ENCODE peak calls at places on chromosome 12, in four cellular contexts. V, N, T and I are unnamed samples.

GRCh38 chr12:48979602-48980388 is 1.7 kb downstream of the WNT1 start:
- DNase-seq in V (no peak), N (no peak), T (no peak), I (no peak)

GRCh38 chr12:89965993-89966392 is 257.4 kb upstream of the ATP2B1 start:
- DNase-seq in V (no peak), N (no peak), T (no peak), I (no peak)

GRCh38 chr12:112013601-112014402 is 576 bp downstream of the ERP29 start:
- DNase-seq in V (peak; percentile 72), N (no peak), T (no peak), I (peak; percentile 54)

GRCh38 chr12:120720234-120720968 is 5.2 kb upstream of the ACADS start:
- DNase-seq in V (no peak), N (no peak), T (no peak), I (no peak)

GRCh38 chr12:107404981-107405380 is 280.6 kb upstream of the PWP1 start:
- DNase-seq in V (no peak), N (no peak), T (no peak), I (no peak)

GRCh38 chr12:19972325-19973288 is 395.7 kb upstream of the PDE3A start:
- DNase-seq in V (no peak), N (no peak), T (no peak), I (no peak)

GRCh38 chr12:6199531-6200265 is 502 bp upstream of the CD9 start:
- DNase-seq in V (peak; percentile 82), N (no peak), T (no peak), I (peak; percentile 69)

GRCh38 chr12:111640498-111640897 is 41.4 kb upstream of the ATXN2 start:
- DNase-seq in V (no peak), N (no peak), T (no peak), I (no peak)

GRCh38 chr12:93115646-93116045 is 186.6 kb upstream of the EEA1 start:
- DNase-seq in V (no peak), N (no peak), T (no peak), I (peak; percentile 53)

GRCh38 chr12:83084516-83085234 is 398.0 kb downstream of the TMTC2 start:
- DNase-seq in V (no peak), N (no peak), T (no peak), I (no peak)

GRCh38 chr12:402127-402456 is 648 bp downstream of the CCDC77 start:
- DNase-seq in V (no peak), N (no peak), T (no peak), I (no peak)

GRCh38 chr12:122161682-122162081 is 12.3 kb downstream of the IL31 start:
- DNase-seq in V (no peak), N (no peak), T (no peak), I (no peak)

GRCh38 chr12:88036368-88036965 is 7.3 kb upstream of the C12orf50 start:
- DNase-seq in V (no peak), N (no peak), T (no peak), I (no peak)

GRCh38 chr12:86675197-86675596 is 419.0 kb upstream of the MGAT4C start:
- DNase-seq in V (no peak), N (no peak), T (no peak), I (no peak)

GRCh38 chr12:54213084-54213483 is 24.3 kb upstream of the SMUG1 start:
- DNase-seq in V (no peak), N (no peak), T (no peak), I (no peak)

GRCh38 chr12:78431931-78432330 is 432.6 kb upstream of the SYT1 start:
- DNase-seq in V (no peak), N (no peak), T (no peak), I (no peak)

GRCh38 chr12:54292931-54293241 is 7.9 kb downstream of the NFE2 start:
- DNase-seq in V (no peak), N (no peak), T (no peak), I (no peak)

GRCh38 chr12:81329088-81329487 is 251.2 kb downstream of the ACSS3 start:
- DNase-seq in V (no peak), N (no peak), T (no peak), I (no peak)

GRCh38 chr12:84764006-84764405 is 148.6 kb downstream of the SLC6A15 start:
- DNase-seq in V (no peak), N (no peak), T (no peak), I (no peak)

GRCh38 chr12:34395056-34396005 is 373.0 kb downstream of the ALG10 start:
- DNase-seq in V (peak; percentile 49), N (no peak), T (no peak), I (peak; percentile 2)

GRCh38 chr12:7787574-7788315 is 1.5 kb upstream of the NANOG start:
- DNase-seq in V (no peak), N (no peak), T (no peak), I (no peak)

GRCh38 chr12:124273630-124274029 is 21.3 kb upstream of the RFLNA start:
- DNase-seq in V (no peak), N (no peak), T (no peak), I (no peak)

GRCh38 chr12:21559855-21560569 is 33.9 kb downstream of the SPX start:
- DNase-seq in V (no peak), N (no peak), T (no peak), I (no peak)

GRCh38 chr12:68648179-68648578 is 37.5 kb downstream of the RAP1B start:
- DNase-seq in V (no peak), N (no peak), T (no peak), I (no peak)

GRCh38 chr12:84624601-84625000 is 288.0 kb downstream of the SLC6A15 start:
- DNase-seq in V (no peak), N (no peak), T (no peak), I (no peak)

GRCh38 chr12:17918013-17918412 is 172.0 kb downstream of the RERGL start:
- DNase-seq in V (no peak), N (no peak), T (no peak), I (no peak)

GRCh38 chr12:31369712-31370521 is 44.0 kb upstream of the SINHCAF start:
- DNase-seq in V (peak; percentile 66), N (no peak), T (no peak), I (no peak)

GRCh38 chr12:89347325-89347829 is 4.9 kb downstream of the DUSP6 start:
- DNase-seq in V (no peak), N (no peak), T (no peak), I (no peak)

GRCh38 chr12:20493924-20494323 is 125.6 kb downstream of the PDE3A start:
- DNase-seq in V (no peak), N (no peak), T (no peak), I (no peak)

GRCh38 chr12:29889737-29890136 is 106.0 kb upstream of the TMTC1 start:
- DNase-seq in V (peak; percentile 72), N (no peak), T (no peak), I (peak; percentile 75)

GRCh38 chr12:65881965-65882413 is 57.7 kb downstream of the HMGA2 start:
- DNase-seq in V (peak; percentile 92), N (no peak), T (no peak), I (peak; percentile 77)

GRCh38 chr12:84502907-84503787 is 409.5 kb downstream of the SLC6A15 start:
- DNase-seq in V (no peak), N (no peak), T (no peak), I (no peak)

GRCh38 chr12:125988545-125988944 is 923.3 kb downstream of the AACS start:
- DNase-seq in V (no peak), N (no peak), T (no peak), I (no peak)

GRCh38 chr12:125983784-125984510 is 918.7 kb downstream of the AACS start:
- DNase-seq in V (no peak), N (no peak), T (no peak), I (no peak)

GRCh38 chr12:125981610-125982253 is 916.5 kb downstream of the AACS start:
- DNase-seq in V (no peak), N (no peak), T (no peak), I (no peak)

DNA sequence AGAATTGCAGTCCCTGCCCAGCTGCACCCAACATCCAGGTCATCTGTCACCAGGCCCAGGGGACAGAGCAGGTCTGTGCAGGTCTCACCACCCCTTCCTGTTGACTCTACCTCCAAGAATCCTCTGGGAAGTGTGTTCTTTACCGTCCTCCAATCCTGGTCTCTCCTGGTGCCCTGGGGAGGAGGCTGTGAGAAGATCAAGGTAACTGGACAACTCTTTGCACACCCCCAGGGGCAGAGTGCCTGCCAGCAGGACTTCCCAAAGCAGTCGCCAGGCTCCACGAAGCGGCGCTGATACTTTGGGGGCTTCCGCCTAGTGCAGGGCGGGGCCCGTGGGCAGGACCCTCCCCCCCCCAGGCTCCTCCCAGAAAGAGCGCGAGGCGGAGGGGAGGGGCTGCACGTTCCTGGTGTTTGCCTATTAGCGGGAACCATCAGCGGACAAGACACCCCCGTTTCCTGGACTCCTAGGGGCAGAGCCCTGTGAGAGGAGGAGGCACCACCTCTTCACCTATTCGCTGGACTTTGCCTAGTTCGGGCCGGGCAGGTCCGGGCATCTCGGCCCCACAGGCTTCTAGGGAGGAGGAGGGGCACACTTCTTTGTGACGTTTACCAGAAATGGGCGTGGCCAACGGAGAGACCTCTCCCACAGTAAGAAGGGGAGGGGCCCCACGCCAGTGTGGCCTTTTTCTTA is 918.0 kb downstream of the AACS start:
- DNase-seq in V (no peak), N (no peak), T (no peak), I (peak; percentile 11)
- H3K27ac ChIP-seq in V (no peak overlapping the region), N (peak overlapping the region; percentile 65), T (no peak overlapping the region), I (no peak overlapping the region)

GRCh38 chr12:11986165-11986564 is 84.6 kb upstream of the BCL2L14 start:
- DNase-seq in V (no peak), N (no peak), T (no peak), I (no peak)

GRCh38 chr12:11980133-11980532 is 90.6 kb upstream of the BCL2L14 start:
- DNase-seq in V (no peak), N (no peak), T (no peak), I (no peak)

GRCh38 chr12:11978985-11979384 is 91.8 kb upstream of the BCL2L14 start:
- DNase-seq in V (no peak), N (no peak), T (no peak), I (no peak)

GRCh38 chr12:11976005-11976404 is 94.7 kb upstream of the BCL2L14 start:
- DNase-seq in V (no peak), N (no peak), T (no peak), I (no peak)

DNA sequence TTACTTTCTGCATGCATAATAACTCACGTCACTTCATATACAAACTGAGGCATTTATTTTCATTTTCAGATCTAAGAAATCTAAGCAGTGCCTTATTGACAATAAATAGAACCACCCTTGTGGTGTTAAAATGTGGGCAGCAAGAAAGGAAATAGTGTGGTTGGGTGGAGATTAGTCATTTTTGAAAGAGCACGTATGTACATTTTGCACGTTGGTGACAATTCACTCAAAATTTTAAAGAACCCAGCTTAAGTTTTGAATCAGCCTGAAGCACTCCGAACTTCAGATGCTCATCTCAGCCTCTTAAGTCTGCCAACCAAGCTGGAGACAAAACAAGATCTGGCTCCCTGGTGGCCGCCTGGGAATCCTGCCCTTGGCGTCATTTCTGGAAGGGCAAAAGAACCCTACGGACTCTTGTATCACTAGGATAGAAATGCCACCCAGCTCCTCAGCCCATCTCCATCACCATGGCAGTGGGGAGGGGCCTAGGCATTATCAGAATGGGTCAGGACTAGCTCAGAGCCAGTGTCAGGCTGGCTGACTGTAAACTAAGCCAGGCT is 89.5 kb upstream of the BCL2L14 start:
- DNase-seq in V (no peak), N (no peak), T (peak; percentile 9), I (no peak)
- H3K4me3 ChIP-seq in V (no peak overlapping the region), N (no peak overlapping the region), T (no peak overlapping the region), I (no peak overlapping the region)

DNA sequence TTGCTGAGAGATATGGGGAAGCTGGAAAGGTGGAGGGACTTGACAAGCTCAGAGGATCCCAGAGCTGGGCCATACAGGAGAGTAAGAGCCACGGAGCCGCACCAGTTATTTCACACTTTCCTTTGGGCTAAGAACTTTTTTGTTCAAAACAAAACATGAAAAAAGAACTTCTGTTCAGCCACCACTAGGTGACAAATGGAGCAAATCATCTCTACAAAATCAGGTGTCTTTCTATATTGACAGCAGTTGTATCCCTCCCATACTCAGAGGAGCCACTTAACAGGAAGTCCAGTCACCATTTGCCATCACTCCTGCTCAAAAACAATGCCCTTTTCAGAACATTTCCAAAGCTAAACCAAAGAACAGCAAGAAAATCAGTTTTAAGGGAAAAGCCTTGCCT is 70.3 kb upstream of the DBX2 start:
- DNase-seq in V (no peak), N (no peak), T (no peak), I (no peak)
- TF ChIP-seq CTCF in V (no peak), N (no peak), T (no peak), I (no peak)

GRCh38 chr12:106088246-106089200 is 50.2 kb downstream of the NUAK1 start:
- DNase-seq in V (no peak), N (no peak), T (no peak), I (no peak)
- H3K27ac ChIP-seq in V (peak overlapping the region; percentile 86), N (no peak overlapping the region), T (no peak overlapping the region), I (peak overlapping the region; percentile 93)